ENCODE peak calls at places on chromosomes 12 and 14, in five cellular contexts. V, B, Q, G and H are unnamed samples.

GRCh38 chr14:93114713-93115068 is 1.0 kb downstream of the ITPK1 start:
- DNase-seq in V (no peak), B (no peak), Q (no peak), G (peak), H (no peak)

GRCh38 chr12:21073822-21074460 is 57.1 kb upstream of the SLCO1B1 start:
- DNase-seq in V (no peak), B (no peak), Q (no peak), G (no peak), H (no peak)

GRCh38 chr14:93002851-93003298 is 79.9 kb downstream of the CHGA start:
- DNase-seq in V (no peak), B (no peak), Q (no peak), G (peak), H (peak)

GRCh38 chr12:114415525-114415868 is 9.6 kb upstream of the TBX5 start:
- DNase-seq in V (no peak), B (no peak), Q (no peak), G (no peak), H (no peak)

GRCh38 chr14:81208489-81208888 is 12.3 kb downstream of the GTF2A1 start:
- DNase-seq in V (no peak), B (no peak), Q (no peak), G (no peak), H (peak)

GRCh38 chr12:92144631-92145480 is 790 bp downstream of the BTG1 start:
- DNase-seq in V (peak), B (peak), Q (peak), G (peak), H (peak)

GRCh38 chr14:35386673-35387125 is 17.9 kb downstream of the NFKBIA start:
- DNase-seq in V (no peak), B (no peak), Q (no peak), G (no peak), H (no peak)

GRCh38 chr12:84599539-84599938 is 313.1 kb downstream of the SLC6A15 start:
- DNase-seq in V (no peak), B (no peak), Q (no peak), G (no peak), H (no peak)

GRCh38 chr12:131573631-131574396 is 137.1 kb upstream of the SFSWAP start:
- DNase-seq in V (no peak), B (no peak), Q (no peak), G (no peak), H (no peak)

GRCh38 chr12:38385492-38385864 is 68.9 kb downstream of the ALG10B start:
- DNase-seq in V (no peak), B (no peak), Q (no peak), G (no peak), H (no peak)

GRCh38 chr14:57168138-57168695 is 100.5 kb downstream of the EXOC5 start:
- DNase-seq in V (no peak), B (no peak), Q (no peak), G (no peak), H (no peak)

GRCh38 chr12:115411121-115411520 is 727.1 kb upstream of the TBX3 start:
- DNase-seq in V (no peak), B (no peak), Q (no peak), G (no peak), H (no peak)

GRCh38 chr12:86683568-86683991 is 427.4 kb upstream of the MGAT4C start:
- DNase-seq in V (no peak), B (no peak), Q (no peak), G (no peak), H (no peak)

GRCh38 chr14:93033983-93034670 is 81.6 kb downstream of the ITPK1 start:
- DNase-seq in V (peak), B (no peak), Q (no peak), G (no peak), H (no peak)

GRCh38 chr12:68775121-68775520 is 29.1 kb downstream of the SLC35E3 start:
- DNase-seq in V (no peak), B (no peak), Q (no peak), G (no peak), H (no peak)

GRCh38 chr12:7175493-7175892 is 14.0 kb upstream of the PEX5 start:
- DNase-seq in V (no peak), B (no peak), Q (no peak), G (no peak), H (no peak)

GRCh38 chr12:21910642-21911041 is 30.6 kb downstream of the ABCC9 start:
- DNase-seq in V (no peak), B (no peak), Q (no peak), G (no peak), H (no peak)

GRCh38 chr14:105063041-105063440 is 2.2 kb downstream of the GPR132 start:
- DNase-seq in V (no peak), B (no peak), Q (no peak), G (no peak), H (no peak)

GRCh38 chr12:124607681-124608425 is 40.4 kb upstream of the NCOR2 start:
- DNase-seq in V (no peak), B (no peak), Q (no peak), G (no peak), H (no peak)

GRCh38 chr12:25518512-25518911 is 34.6 kb downstream of the LMNTD1 start:
- DNase-seq in V (no peak), B (no peak), Q (no peak), G (no peak), H (no peak)

GRCh38 chr14:101449114-101449513 is 112.2 kb upstream of the DIO3 start:
- DNase-seq in V (no peak), B (no peak), Q (no peak), G (no peak), H (no peak)

GRCh38 chr12:57233357-57234232 is 4.1 kb downstream of the SHMT2 start:
- DNase-seq in V (no peak), B (no peak), Q (no peak), G (no peak), H (peak)

GRCh38 chr14:91484186-91484585 is 25.9 kb downstream of the PPP4R3A start:
- DNase-seq in V (no peak), B (no peak), Q (no peak), G (no peak), H (no peak)

GRCh38 chr14:35336171-35337073 is 44.2 kb downstream of the PSMA6 start:
- DNase-seq in V (no peak), B (no peak), Q (peak), G (peak), H (peak)

GRCh38 chr14:92121670-92122350 is at the start of the genes CPSF2 and NDUFB1:
- DNase-seq in V (peak), B (peak), Q (peak), G (peak), H (peak)

GRCh38 chr12:19245126-19245525 is 115.6 kb downstream of the PLEKHA5 start:
- DNase-seq in V (no peak), B (no peak), Q (no peak), G (no peak), H (no peak)

GRCh38 chr12:71461787-71462328 is 22.3 kb downstream of the LGR5 start:
- DNase-seq in V (no peak), B (no peak), Q (no peak), G (no peak), H (no peak)

GRCh38 chr14:33551963-33552362 is 398.9 kb downstream of the EGLN3 start:
- DNase-seq in V (no peak), B (no peak), Q (no peak), G (no peak), H (no peak)

GRCh38 chr14:96710060-96710636 is 87.0 kb upstream of the VRK1 start:
- DNase-seq in V (no peak), B (no peak), Q (no peak), G (no peak), H (no peak)

GRCh38 chr12:122421263-122421814 is 1.1 kb downstream of the CLIP1 start:
- DNase-seq in V (no peak), B (no peak), Q (peak), G (peak), H (peak)